ENCODE peak calls at places on chromosomes 7 and 10, in four cellular contexts. O is pulmonary artery endothelial cell, F is AG10803, N is WTC11. T is an unnamed sample.

GRCh38 chr7:10889266-10889898 is 84.3 kb upstream of the PHF14 start:
- DNase-seq in O (peak), F (peak), N (peak), T (peak)

GRCh38 chr7:116443101-116443523 is 56.4 kb upstream of the CAV2 start:
- DNase-seq in O (peak), F (peak), N (no peak), T (no peak)

GRCh38 chr10:34139559-34139958 is 675.5 kb downstream of the PARD3 start:
- DNase-seq in O (no peak), F (peak), N (no peak), T (no peak)

GRCh38 chr10:620417-620816 is 69.1 kb downstream of the DIP2C start:
- DNase-seq in O (no peak), F (no peak), N (no peak), T (no peak)

GRCh38 chr7:16795624-16796023 is 9.2 kb downstream of the AGR2 start:
- DNase-seq in O (no peak), F (no peak), N (no peak), T (no peak)

GRCh38 chr7:65371468-65371867 is 2.2 kb upstream of the ZNF92 start:
- DNase-seq in O (no peak), F (peak), N (no peak), T (no peak)

GRCh38 chr10:29828440-29828894 is 193.7 kb upstream of the SVIL start:
- DNase-seq in O (no peak), F (no peak), N (no peak), T (no peak)

GRCh38 chr7:2689951-2690705 is 2.1 kb downstream of the AMZ1 start:
- DNase-seq in O (no peak), F (peak), N (no peak), T (no peak)

GRCh38 chr10:58467931-58468635 is 44.6 kb upstream of the BICC1 start:
- DNase-seq in O (no peak), F (no peak), N (no peak), T (no peak)

GRCh38 chr7:47725031-47725780 is 143.3 kb upstream of the TNS3 start:
- DNase-seq in O (no peak), F (no peak), N (no peak), T (no peak)

GRCh38 chr10:53839437-53840039 is 961.5 kb downstream of the PCDH15 start:
- DNase-seq in O (no peak), F (peak), N (no peak), T (no peak)

GRCh38 chr10:59894114-59894513 is 12.2 kb downstream of the CCDC6 start:
- DNase-seq in O (no peak), F (peak), N (no peak), T (no peak)

GRCh38 chr7:2477447-2478386 is 1.5 kb upstream of the GRIFIN start:
- DNase-seq in O (no peak), F (peak), N (peak), T (peak)

GRCh38 chr10:29160110-29160669 is 128.7 kb upstream of the LYZL1 start:
- DNase-seq in O (peak), F (peak), N (no peak), T (no peak)

GRCh38 chr10:60606343-60607080 is 171.8 kb upstream of the CDK1 start:
- DNase-seq in O (peak), F (peak), N (no peak), T (no peak)

GRCh38 chr10:125061557-125062243 is 98.7 kb downstream of the CTBP2 start:
- DNase-seq in O (no peak), F (no peak), N (no peak), T (peak)

GRCh38 chr7:72925546-72926120 is 738 bp downstream of the POM121 start:
- DNase-seq in O (no peak), F (peak), N (no peak), T (peak)

GRCh38 chr10:29012926-29013554 is 275.8 kb upstream of the LYZL1 start:
- DNase-seq in O (no peak), F (peak), N (no peak), T (no peak)

GRCh38 chr7:139995034-139995915 is 67.5 kb downstream of the PARP12 start:
- DNase-seq in O (no peak), F (peak), N (no peak), T (no peak)

GRCh38 chr7:81025360-81025759 is 106.5 kb upstream of the SEMA3C start:
- DNase-seq in O (peak), F (no peak), N (no peak), T (no peak)

GRCh38 chr10:132953428-132953827 is 11.1 kb upstream of the CFAP46 start:
- DNase-seq in O (no peak), F (no peak), N (no peak), T (no peak)

GRCh38 chr10:72315611-72316385 is 38.9 kb downstream of the DNAJB12 start:
- DNase-seq in O (no peak), F (peak), N (no peak), T (no peak)

GRCh38 chr10:61606971-61607907 is 55.5 kb upstream of the CABCOCO1 start:
- DNase-seq in O (no peak), F (peak), N (no peak), T (no peak)

GRCh38 chr10:73096452-73097304 is at the start of gene P4HA1:
- DNase-seq in O (peak), F (peak), N (peak), T (peak)

GRCh38 chr7:40885503-40885902 is 750.7 kb downstream of the SUGCT start:
- DNase-seq in O (no peak), F (no peak), N (no peak), T (no peak)

GRCh38 chr10:78035025-78035424 is 1.4 kb downstream of the RPS24 start:
- DNase-seq in O (no peak), F (no peak), N (no peak), T (no peak)

GRCh38 chr10:133157662-133158436 is 2.2 kb upstream of the KNDC1 start:
- DNase-seq in O (no peak), F (no peak), N (no peak), T (no peak)

GRCh38 chr7:109295158-109295557 is 725.5 kb downstream of the DNAJB9 start:
- DNase-seq in O (no peak), F (no peak), N (no peak), T (no peak)

GRCh38 chr10:9858816-9859215 is 1158.9 kb upstream of the CELF2 start:
- DNase-seq in O (no peak), F (no peak), N (no peak), T (no peak)